ENCODE peak calls at places on chromosome 16, in five cellular contexts. One of them, this sample, is unnamed.

GRCh38 chr16:1472974-1473373 is 1.9 kb downstream of the CLCN7 start:
- DNase-seq in activated T-helper 1 cell treated with anti-CD3 and anti-CD28 coated beads, Interleukin-12 subunit alpha, Interleukin-12 subunit beta, Interleukin-2, Interleukin-4 antibody, amounts not matched to agents 30 ng/mL and 10 ng/mL and 1 ng/mL, durations not matched to agents 14 hours and 24 hours and 36 hours: no peak
- DNase-seq in ecto neural progenitor cell: no peak
- DNase-seq in hippocampal formation: no peak
- DNase-seq in upper lobe of right lung: no peak
- DNase-seq in this sample: no peak

GRCh38 chr16:6863135-6863534 is 469.5 kb upstream of the RBFOX1 start:
- DNase-seq in activated T-helper 1 cell treated with anti-CD3 and anti-CD28 coated beads, Interleukin-12 subunit alpha, Interleukin-12 subunit beta, Interleukin-2, Interleukin-4 antibody, amounts not matched to agents 30 ng/mL and 10 ng/mL and 1 ng/mL, durations not matched to agents 14 hours and 24 hours and 36 hours: no peak
- DNase-seq in upper lobe of right lung: no peak
- DNase-seq in ecto neural progenitor cell: no peak
- DNase-seq in hippocampal formation: no peak
- DNase-seq in this sample: no peak

GRCh38 chr16:21628196-21628726 is 24.1 kb downstream of the IGSF6 start:
- DNase-seq in ecto neural progenitor cell: no peak
- DNase-seq in activated T-helper 1 cell treated with anti-CD3 and anti-CD28 coated beads, Interleukin-12 subunit alpha, Interleukin-12 subunit beta, Interleukin-2, Interleukin-4 antibody, amounts not matched to agents 30 ng/mL and 10 ng/mL and 1 ng/mL, durations not matched to agents 14 hours and 24 hours and 36 hours: no peak
- DNase-seq in hippocampal formation: no peak
- DNase-seq in upper lobe of right lung: no peak
- DNase-seq in this sample: no peak

GRCh38 chr16:74275031-74275636 is 21.5 kb upstream of the PSMD7 start:
- DNase-seq in activated T-helper 1 cell treated with anti-CD3 and anti-CD28 coated beads, Interleukin-12 subunit alpha, Interleukin-12 subunit beta, Interleukin-2, Interleukin-4 antibody, amounts not matched to agents 30 ng/mL and 10 ng/mL and 1 ng/mL, durations not matched to agents 14 hours and 24 hours and 36 hours: no peak
- DNase-seq in upper lobe of right lung: no peak
- DNase-seq in hippocampal formation: no peak
- DNase-seq in ecto neural progenitor cell: no peak
- DNase-seq in this sample: no peak

GRCh38 chr16:29994613-29995329 is 646 bp downstream of the HIRIP3 start:
- DNase-seq in activated T-helper 1 cell treated with anti-CD3 and anti-CD28 coated beads, Interleukin-12 subunit alpha, Interleukin-12 subunit beta, Interleukin-2, Interleukin-4 antibody, amounts not matched to agents 30 ng/mL and 10 ng/mL and 1 ng/mL, durations not matched to agents 14 hours and 24 hours and 36 hours: peak; percentile 70
- DNase-seq in upper lobe of right lung: peak; percentile 90
- DNase-seq in hippocampal formation: no peak
- DNase-seq in ecto neural progenitor cell: no peak
- DNase-seq in this sample: no peak

GRCh38 chr16:24635900-24636610 is 93.4 kb upstream of the TNRC6A start:
- DNase-seq in ecto neural progenitor cell: no peak
- DNase-seq in activated T-helper 1 cell treated with anti-CD3 and anti-CD28 coated beads, Interleukin-12 subunit alpha, Interleukin-12 subunit beta, Interleukin-2, Interleukin-4 antibody, amounts not matched to agents 30 ng/mL and 10 ng/mL and 1 ng/mL, durations not matched to agents 14 hours and 24 hours and 36 hours: no peak
- DNase-seq in upper lobe of right lung: peak; percentile 76
- DNase-seq in hippocampal formation: no peak
- DNase-seq in this sample: peak; percentile 89

GRCh38 chr16:9389543-9390207 is 298.2 kb downstream of the HAPSTR1 start:
- DNase-seq in ecto neural progenitor cell: no peak
- DNase-seq in upper lobe of right lung: no peak
- DNase-seq in hippocampal formation: no peak
- DNase-seq in activated T-helper 1 cell treated with anti-CD3 and anti-CD28 coated beads, Interleukin-12 subunit alpha, Interleukin-12 subunit beta, Interleukin-2, Interleukin-4 antibody, amounts not matched to agents 30 ng/mL and 10 ng/mL and 1 ng/mL, durations not matched to agents 14 hours and 24 hours and 36 hours: no peak
- DNase-seq in this sample: no peak

GRCh38 chr16:81567987-81568748 is 123.6 kb downstream of the CMIP start:
- DNase-seq in activated T-helper 1 cell treated with anti-CD3 and anti-CD28 coated beads, Interleukin-12 subunit alpha, Interleukin-12 subunit beta, Interleukin-2, Interleukin-4 antibody, amounts not matched to agents 30 ng/mL and 10 ng/mL and 1 ng/mL, durations not matched to agents 14 hours and 24 hours and 36 hours: no peak
- DNase-seq in upper lobe of right lung: no peak
- DNase-seq in hippocampal formation: no peak
- DNase-seq in ecto neural progenitor cell: no peak
- DNase-seq in this sample: peak; percentile 56

GRCh38 chr16:49858200-49859129 is 2.6 kb upstream of the ZNF423 start:
- DNase-seq in ecto neural progenitor cell: peak; percentile 79
- DNase-seq in activated T-helper 1 cell treated with anti-CD3 and anti-CD28 coated beads, Interleukin-12 subunit alpha, Interleukin-12 subunit beta, Interleukin-2, Interleukin-4 antibody, amounts not matched to agents 30 ng/mL and 10 ng/mL and 1 ng/mL, durations not matched to agents 14 hours and 24 hours and 36 hours: no peak
- DNase-seq in hippocampal formation: no peak
- DNase-seq in upper lobe of right lung: peak; percentile 79
- DNase-seq in this sample: no peak

GRCh38 chr16:51839697-51840462 is 688.8 kb upstream of the SALL1 start:
- DNase-seq in ecto neural progenitor cell: no peak
- DNase-seq in upper lobe of right lung: no peak
- DNase-seq in activated T-helper 1 cell treated with anti-CD3 and anti-CD28 coated beads, Interleukin-12 subunit alpha, Interleukin-12 subunit beta, Interleukin-2, Interleukin-4 antibody, amounts not matched to agents 30 ng/mL and 10 ng/mL and 1 ng/mL, durations not matched to agents 14 hours and 24 hours and 36 hours: no peak
- DNase-seq in hippocampal formation: no peak
- DNase-seq in this sample: peak; percentile 78

GRCh38 chr16:54236761-54237160 is 49.8 kb downstream of the IRX3 start:
- DNase-seq in activated T-helper 1 cell treated with anti-CD3 and anti-CD28 coated beads, Interleukin-12 subunit alpha, Interleukin-12 subunit beta, Interleukin-2, Interleukin-4 antibody, amounts not matched to agents 30 ng/mL and 10 ng/mL and 1 ng/mL, durations not matched to agents 14 hours and 24 hours and 36 hours: no peak
- DNase-seq in hippocampal formation: no peak
- DNase-seq in upper lobe of right lung: no peak
- DNase-seq in ecto neural progenitor cell: no peak
- DNase-seq in this sample: no peak

GRCh38 chr16:81204794-81205680 is 33.5 kb upstream of the BCO1 start:
- DNase-seq in ecto neural progenitor cell: no peak
- DNase-seq in upper lobe of right lung: no peak
- DNase-seq in activated T-helper 1 cell treated with anti-CD3 and anti-CD28 coated beads, Interleukin-12 subunit alpha, Interleukin-12 subunit beta, Interleukin-2, Interleukin-4 antibody, amounts not matched to agents 30 ng/mL and 10 ng/mL and 1 ng/mL, durations not matched to agents 14 hours and 24 hours and 36 hours: peak; percentile 10
- DNase-seq in hippocampal formation: peak; percentile 65
- DNase-seq in this sample: peak; percentile 21

GRCh38 chr16:47990676-47991075 is 165.1 kb downstream of the ABCC12 start:
- DNase-seq in activated T-helper 1 cell treated with anti-CD3 and anti-CD28 coated beads, Interleukin-12 subunit alpha, Interleukin-12 subunit beta, Interleukin-2, Interleukin-4 antibody, amounts not matched to agents 30 ng/mL and 10 ng/mL and 1 ng/mL, durations not matched to agents 14 hours and 24 hours and 36 hours: no peak
- DNase-seq in hippocampal formation: no peak
- DNase-seq in ecto neural progenitor cell: no peak
- DNase-seq in upper lobe of right lung: no peak
- DNase-seq in this sample: no peak

GRCh38 chr16:69406780-69407331 is 17.6 kb upstream of the CYB5B start:
- DNase-seq in activated T-helper 1 cell treated with anti-CD3 and anti-CD28 coated beads, Interleukin-12 subunit alpha, Interleukin-12 subunit beta, Interleukin-2, Interleukin-4 antibody, amounts not matched to agents 30 ng/mL and 10 ng/mL and 1 ng/mL, durations not matched to agents 14 hours and 24 hours and 36 hours: no peak
- DNase-seq in upper lobe of right lung: no peak
- DNase-seq in ecto neural progenitor cell: no peak
- DNase-seq in hippocampal formation: no peak
- DNase-seq in this sample: no peak